ENCODE peak calls at places on chromosome 3, in four cellular contexts. L is pancreas, P is neural crest cell, U is LNCaP clone FGC. Q is an unnamed sample.

GRCh38 chr3:160027541-160028195 is 39.0 kb downstream of the IL12A start:
- DNase-seq in L (no peak), P (no peak), U (no peak), Q (no peak)

GRCh38 chr3:63934041-63934440 is 21.9 kb upstream of the SCAANT1 start:
- DNase-seq in L (no peak), P (no peak), U (no peak), Q (no peak)

GRCh38 chr3:15204005-15204404 is 2.0 kb upstream of the CAPN7 start:
- DNase-seq in L (no peak), P (no peak), U (no peak), Q (no peak)

GRCh38 chr3:31048143-31048542 is 153.7 kb upstream of the GADL1 start:
- DNase-seq in L (no peak), P (no peak), U (no peak), Q (no peak)

GRCh38 chr3:155727836-155728235 is 17.0 kb downstream of the PLCH1 start:
- DNase-seq in L (no peak), P (no peak), U (peak), Q (no peak)

GRCh38 chr3:4772171-4772804 is 206.9 kb upstream of the BHLHE40 start:
- DNase-seq in L (peak), P (no peak), U (peak), Q (no peak)

GRCh38 chr3:58287354-58287753 is 18.7 kb upstream of the RPP14 start:
- DNase-seq in L (no peak), P (no peak), U (no peak), Q (no peak)

GRCh38 chr3:100695696-100696095 is 13.6 kb upstream of the TFG start:
- DNase-seq in L (no peak), P (no peak), U (no peak), Q (no peak)

GRCh38 chr3:79729096-79729495 is 38.7 kb downstream of the ROBO1 start:
- DNase-seq in L (no peak), P (no peak), U (no peak), Q (no peak)

GRCh38 chr3:184553385-184553784 is 8.2 kb upstream of the EPHB3 start:
- DNase-seq in L (no peak), P (no peak), U (no peak), Q (no peak)

GRCh38 chr3:53808496-53808895 is 37.7 kb downstream of the CHDH start:
- DNase-seq in L (no peak), P (no peak), U (no peak), Q (no peak)

GRCh38 chr3:183892610-183893214 is 8.0 kb upstream of the PARL start:
- DNase-seq in L (no peak), P (no peak), U (no peak), Q (no peak)

GRCh38 chr3:48472673-48472922 is 26.1 kb downstream of the ATRIP start:
- DNase-seq in L (no peak), P (no peak), U (no peak), Q (no peak)

GRCh38 chr3:16140116-16140893 is 34.2 kb upstream of the GALNT15 start:
- DNase-seq in L (no peak), P (no peak), U (peak), Q (no peak)

GRCh38 chr3:172640751-172641150 is 70.1 kb downstream of the NCEH1 start:
- DNase-seq in L (no peak), P (no peak), U (no peak), Q (no peak)

GRCh38 chr3:48119495-48120193 is 68.6 kb downstream of the CDC25A start:
- DNase-seq in L (no peak), P (no peak), U (no peak), Q (no peak)

GRCh38 chr3:105829879-105830622 is 38.8 kb downstream of the CBLB start:
- DNase-seq in L (no peak), P (no peak), U (no peak), Q (no peak)

GRCh38 chr3:105829229-105829628 is 39.6 kb downstream of the CBLB start:
- DNase-seq in L (no peak), P (no peak), U (peak), Q (no peak)

GRCh38 chr3:105828703-105829102 is 40.1 kb downstream of the CBLB start:
- DNase-seq in L (no peak), P (no peak), U (no peak), Q (no peak)

GRCh38 chr3:105827101-105827634 is 41.6 kb downstream of the CBLB start:
- DNase-seq in L (no peak), P (no peak), U (no peak), Q (no peak)

GRCh38 chr3:105827959-105828358 is 40.9 kb downstream of the CBLB start:
- DNase-seq in L (peak), P (no peak), U (no peak), Q (no peak)
- TF ChIP-seq CTCF in L (no peak), P (peak), U (no peak), Q (no peak)

GRCh38 chr3:24689353-24689752 is 194.7 kb upstream of the THRB start:
- DNase-seq in L (no peak), P (no peak), U (no peak), Q (no peak)

GRCh38 chr3:24684506-24685023 is 189.9 kb upstream of the THRB start:
- DNase-seq in L (no peak), P (no peak), U (no peak), Q (no peak)

GRCh38 chr3:24688446-24689148 is 193.9 kb upstream of the THRB start:
- DNase-seq in L (no peak), P (no peak), U (no peak), Q (no peak)

GRCh38 chr3:24686764-24687163 is 192.1 kb upstream of the THRB start:
- DNase-seq in L (no peak), P (no peak), U (no peak), Q (no peak)

DNA sequence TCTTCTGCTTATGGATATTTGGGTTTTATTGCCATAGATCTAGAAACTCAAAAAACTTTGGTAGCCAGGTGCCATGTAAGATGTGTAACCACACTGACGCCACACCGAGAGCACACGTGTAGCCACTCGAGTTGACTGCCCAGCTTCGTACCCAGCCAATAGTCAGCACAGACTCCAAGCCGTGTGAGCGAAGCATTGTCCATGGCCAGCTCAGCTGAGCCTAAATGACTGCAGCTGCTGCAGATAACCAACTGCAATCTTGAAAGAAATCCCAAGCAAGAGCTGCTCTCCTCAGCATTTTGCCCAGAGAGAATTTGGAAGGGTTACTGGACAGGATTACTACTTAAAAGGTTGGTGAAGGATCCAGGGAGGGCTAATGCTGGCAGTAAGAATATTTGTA is 193.0 kb upstream of the THRB start:
- DNase-seq in L (no peak), P (no peak), U (no peak), Q (no peak)
- TF ChIP-seq CTCF in L (no peak), P (no peak), U (no peak), Q (no peak)

DNA sequence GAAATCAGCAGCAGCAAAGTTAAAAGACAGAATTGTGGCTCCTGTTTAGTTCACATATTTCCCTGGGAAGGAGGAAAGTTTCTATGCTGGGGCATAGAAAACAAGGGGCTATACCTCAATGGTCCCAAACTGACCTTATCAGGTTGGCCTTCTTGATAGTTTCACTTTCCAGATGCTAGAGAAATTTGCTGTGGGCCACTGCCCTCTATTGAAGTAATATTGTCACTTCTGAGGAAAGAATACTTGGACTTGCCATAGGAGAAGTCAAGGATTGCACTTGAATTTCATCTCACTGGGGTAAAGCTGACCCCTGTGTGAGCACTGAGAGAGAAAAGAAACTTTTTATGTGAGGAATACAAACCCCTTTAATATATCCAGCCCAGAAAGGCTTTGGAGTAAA is 49.3 kb upstream of the XCR1 start:
- DNase-seq in L (no peak), P (no peak), U (no peak), Q (no peak)
- TF ChIP-seq CTCF in L (no peak), P (no peak), U (peak), Q (no peak)

GRCh38 chr3:28799084-28799483 is 450.5 kb upstream of the AZI2 start:
- DNase-seq in L (no peak), P (no peak), U (no peak), Q (no peak)
- TF ChIP-seq CTCF in L (no peak), P (no peak), U (peak), Q (no peak)

DNA sequence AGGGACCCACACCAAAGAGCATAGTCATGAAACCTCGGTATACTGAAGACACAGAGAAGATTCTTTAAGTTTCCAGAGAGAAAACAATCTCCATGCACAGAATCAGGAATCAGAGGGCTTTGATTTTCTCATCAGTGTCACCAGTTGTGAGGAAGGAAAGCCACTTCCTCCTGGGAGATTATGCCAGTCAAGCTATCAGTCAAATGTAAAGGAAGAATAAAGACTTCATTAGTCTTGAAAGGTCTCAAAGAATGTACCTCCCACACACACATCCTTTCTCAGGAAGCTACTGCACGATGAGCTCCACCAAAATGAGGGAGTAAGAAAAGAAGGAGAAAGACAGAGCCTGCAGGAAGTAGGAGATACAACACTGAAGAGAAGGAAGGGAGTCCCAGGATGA is 486.3 kb downstream of the SHQ1 start:
- DNase-seq in L (no peak), P (no peak), U (no peak), Q (no peak)
- TF ChIP-seq CTCF in L (no peak), P (no peak), U (no peak), Q (no peak)

DNA sequence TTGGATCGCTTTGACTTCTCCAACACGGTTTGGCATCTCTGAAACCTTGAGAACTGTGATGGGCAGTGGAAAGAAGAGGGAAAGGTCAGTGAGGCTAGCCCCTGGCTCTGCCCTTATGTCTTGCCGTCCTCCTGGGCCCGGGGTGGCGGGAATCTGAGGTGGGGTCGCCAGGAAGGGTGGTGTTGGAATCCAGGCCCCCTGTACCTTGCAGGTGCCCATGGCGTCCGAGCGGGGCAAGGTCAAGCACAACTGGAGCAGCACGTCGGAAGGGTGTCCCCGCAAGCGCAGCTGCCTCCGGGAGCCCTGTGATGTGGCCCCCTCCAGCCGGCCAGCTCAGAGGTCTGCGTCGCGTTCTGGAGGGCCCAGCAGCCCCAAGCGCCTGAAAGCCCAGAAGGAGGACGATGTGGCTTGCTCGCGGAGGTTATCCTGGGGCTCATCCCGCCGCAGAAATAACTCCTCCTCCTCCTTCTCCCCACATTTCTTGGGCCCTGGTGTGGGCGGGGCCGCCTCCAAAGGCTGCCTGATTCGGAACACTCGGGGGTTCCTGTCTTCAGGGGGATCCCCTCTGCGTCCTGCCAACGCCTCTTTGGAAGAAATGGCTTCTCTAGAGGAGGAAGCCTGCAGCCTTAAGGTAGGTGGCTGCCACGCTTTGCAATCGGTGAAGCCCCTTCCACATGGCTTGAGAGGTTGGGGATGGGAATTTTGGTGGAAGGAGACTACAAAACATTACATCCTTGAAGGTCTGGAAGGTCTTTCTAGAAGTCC is 907 bp downstream of the TATDN2 start:
- DNase-seq in L (peak), P (peak), U (no peak), Q (no peak)
- TF ChIP-seq CTCF in L (no peak), P (no peak), U (no peak), Q (no peak)